ENCODE peak calls at places on chromosome 14, in five cellular contexts. C, A, P, D and G are unnamed samples. For H3K36me3 and H3K27me3, the result is how much of the 10 kb centered on the place peaks cover.

GRCh38 chr14:72736348-72736747 is 157.6 kb downstream of the DPF3 start:
- DNase-seq in D (peak), A (no peak), C (peak), P (no peak), G (peak)

GRCh38 chr14:55454264-55455151 is 14.1 kb upstream of the TBPL2 start:
- DNase-seq in P (no peak), D (peak), C (no peak), A (no peak), G (peak)

GRCh38 chr14:23119362-23120327 is 590 bp upstream of the CEBPE start:
- DNase-seq in C (no peak), D (no peak), P (no peak), A (no peak), G (no peak)

GRCh38 chr14:32129124-32129523 is 52.0 kb downstream of the ARHGAP5 start:
- DNase-seq in P (no peak), D (peak), C (no peak), A (no peak), G (no peak)

GRCh38 chr14:96795443-96795842 is 1.7 kb upstream of the VRK1 start:
- DNase-seq in A (no peak), P (no peak), C (no peak), D (no peak), G (no peak)

GRCh38 chr14:63727231-63727735 is 582 bp downstream of the SGPP1 start:
- DNase-seq in D (peak), A (peak), P (peak), C (peak), G (peak)

GRCh38 chr14:56216631-56217379 is 98.6 kb downstream of the PELI2 start:
- DNase-seq in A (peak), D (peak), C (no peak), P (no peak), G (no peak)

GRCh38 chr14:88592016-88592415 is 29.2 kb downstream of the ZC3H14 start:
- DNase-seq in D (no peak), C (no peak), A (no peak), P (no peak), G (no peak)

GRCh38 chr14:68682166-68683103 is 110.4 kb downstream of the ZFP36L1 start:
- DNase-seq in A (no peak), D (peak), C (no peak), P (no peak), G (peak)

GRCh38 chr14:71448431-71449315 is 483.6 kb upstream of the RGS6 start:
- DNase-seq in A (no peak), P (no peak), C (no peak), D (no peak), G (no peak)

GRCh38 chr14:103199141-103199540 is 75.9 kb downstream of the TNFAIP2 start:
- DNase-seq in C (no peak), P (no peak), A (no peak), D (peak), G (no peak)

GRCh38 chr14:50335389-50335788 is 23.3 kb downstream of the DMAC2L start:
- DNase-seq in C (peak), P (no peak), D (peak), A (peak), G (no peak)

GRCh38 chr14:69773571-69774276 is 6.8 kb downstream of the SRSF5 start:
- DNase-seq in A (no peak), D (no peak), P (no peak), C (no peak), G (no peak)

GRCh38 chr14:22391908-22392307 is 197.1 kb downstream of the DAD1 start:
- DNase-seq in D (peak), P (no peak), C (peak), A (peak), G (no peak)

GRCh38 chr14:79836577-79836976 is 374.7 kb downstream of the DIO2 start:
- DNase-seq in D (peak), A (no peak), P (no peak), C (no peak), G (no peak)

GRCh38 chr14:24889843-24890242 is 160.1 kb downstream of the STXBP6 start:
- DNase-seq in D (peak), P (no peak), A (no peak), C (no peak), G (no peak)

GRCh38 chr14:105165761-105166485 is 2.7 kb downstream of the JAG2 start:
- DNase-seq in A (no peak), D (no peak), C (no peak), P (no peak), G (peak)

GRCh38 chr14:57747036-57747435 is 118.9 kb downstream of the SLC35F4 start:
- DNase-seq in A (no peak), D (peak), C (no peak), P (no peak), G (peak)

GRCh38 chr14:61145258-61145902 is 135.8 kb downstream of the TMEM30B start:
- DNase-seq in P (no peak), D (peak), A (no peak), C (no peak), G (peak)

GRCh38 chr14:70821916-70822705 is 12.8 kb upstream of the MAP3K9 start:
- DNase-seq in C (peak), A (peak), P (peak), D (peak), G (peak)

GRCh38 chr14:105888784-105889665 is 362.6 kb downstream of the TMEM121 start:
- DNase-seq in C (no peak), D (no peak), P (peak), A (no peak), G (no peak)

GRCh38 chr14:22463763-22464173 is 125.3 kb downstream of the DAD1 start:
- DNase-seq in P (no peak), D (no peak), C (no peak), A (no peak), G (no peak)

GRCh38 chr14:67911506-67911905 is 91.9 kb downstream of the RAD51B start:
- DNase-seq in P (no peak), C (no peak), D (peak), A (no peak), G (no peak)

GRCh38 chr14:25132734-25133422 is 82.9 kb upstream of the STXBP6 start:
- DNase-seq in D (peak), P (peak), A (peak), C (peak), G (peak)

GRCh38 chr14:24364841-24365240 is 3.1 kb upstream of the NFATC4 start:
- DNase-seq in A (no peak), D (no peak), C (no peak), P (no peak), G (no peak)

GRCh38 chr14:72603639-72604038 is 290.3 kb downstream of the DPF3 start:
- DNase-seq in A (no peak), D (peak), P (no peak), C (no peak), G (no peak)

GRCh38 chr14:78425332-78425731 is 255.2 kb downstream of the NRXN3 start:
- DNase-seq in A (no peak), P (no peak), C (peak), D (no peak), G (no peak)

GRCh38 chr14:91817566-91818325 is 49.6 kb downstream of the TC2N start:
- DNase-seq in C (no peak), A (no peak), D (no peak), P (no peak), G (no peak)

GRCh38 chr14:30763891-30764290 is 110.5 kb upstream of the COCH start:
- DNase-seq in D (no peak), A (no peak), P (no peak), C (no peak), G (no peak)

GRCh38 chr14:49249022-49249421 is 337.2 kb downstream of the RPS29 start:
- DNase-seq in P (no peak), D (peak), C (no peak), A (no peak), G (no peak)

GRCh38 chr14:92704036-92704804 is 44.2 kb downstream of the LGMN start:
- DNase-seq in C (no peak), P (no peak), D (no peak), A (no peak), G (no peak)

GRCh38 chr14:24414077-24414476 is 15.3 kb downstream of the NYNRIN start:
- DNase-seq in P (no peak), C (no peak), A (no peak), D (no peak), G (no peak)

GRCh38 chr14:104135121-104135903 is 3.1 kb upstream of the KIF26A start:
- DNase-seq in P (peak), C (peak), A (peak), D (no peak), G (no peak)

GRCh38 chr14:69814397-69814796 is 17.4 kb upstream of the SLC10A1 start:
- DNase-seq in A (no peak), C (no peak), P (no peak), D (no peak), G (no peak)

GRCh38 chr14:23864252-23864651 is 89.3 kb upstream of the DHRS4 start:
- DNase-seq in A (no peak), D (no peak), C (no peak), P (no peak), G (no peak)

DNA sequence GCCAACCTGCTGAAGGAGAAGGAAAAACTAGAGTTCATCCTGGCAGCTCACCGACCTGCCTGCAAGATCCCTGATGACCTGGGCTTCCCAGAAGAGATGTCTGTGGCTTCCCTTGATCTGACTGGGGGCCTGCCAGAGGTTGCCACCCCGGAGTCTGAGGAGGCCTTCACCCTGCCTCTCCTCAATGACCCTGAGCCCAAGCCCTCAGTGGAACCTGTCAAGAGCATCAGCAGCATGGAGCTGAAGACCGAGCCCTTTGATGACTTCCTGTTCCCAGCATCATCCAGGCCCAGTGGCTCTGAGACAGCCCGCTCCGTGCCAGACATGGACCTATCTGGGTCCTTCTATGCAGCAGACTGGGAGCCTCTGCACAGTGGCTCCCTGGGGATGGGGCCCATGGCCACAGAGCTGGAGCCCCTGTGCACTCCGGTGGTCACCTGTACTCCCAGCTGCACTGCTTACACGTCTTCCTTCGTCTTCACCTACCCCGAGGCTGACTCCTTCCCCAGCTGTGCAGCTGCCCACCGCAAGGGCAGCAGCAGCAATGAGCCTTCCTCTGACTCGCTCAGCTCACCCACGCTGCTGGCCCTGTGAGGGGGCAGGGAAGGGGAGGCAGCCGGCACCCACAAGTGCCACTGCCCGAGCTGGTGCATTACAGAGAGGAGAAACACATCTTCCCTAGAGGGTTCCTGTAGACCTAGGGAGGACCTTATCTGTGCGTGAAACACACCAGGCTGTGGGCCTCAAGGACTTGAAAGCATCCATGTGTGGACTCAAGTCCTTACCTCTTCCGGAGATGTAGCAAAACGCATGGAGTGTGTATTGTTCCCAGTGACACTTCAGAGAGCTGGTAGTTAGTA is 2.4 kb downstream of the FOS start:
- DNase-seq in A (no peak), C (peak), D (no peak), P (no peak), G (no peak)
- H3K4me3 ChIP-seq in A (no peak), C (no peak), D (peak), P (peak), G (no peak)

GRCh38 chr14:94054936-94055335 is 26.1 kb downstream of the DDX24 start:
- DNase-seq in P (no peak), A (no peak), D (no peak), C (no peak), G (no peak)

GRCh38 chr14:94056579-94057308 is 24.3 kb downstream of the DDX24 start:
- DNase-seq in A (no peak), D (no peak), C (no peak), P (no peak), G (no peak)

GRCh38 chr14:94059998-94060397 is 21.0 kb downstream of the DDX24 start:
- DNase-seq in P (no peak), D (no peak), C (no peak), A (peak), G (no peak)

GRCh38 chr14:94058674-94059138 is 22.3 kb downstream of the DDX24 start:
- DNase-seq in C (no peak), P (no peak), D (no peak), A (no peak), G (no peak)

DNA sequence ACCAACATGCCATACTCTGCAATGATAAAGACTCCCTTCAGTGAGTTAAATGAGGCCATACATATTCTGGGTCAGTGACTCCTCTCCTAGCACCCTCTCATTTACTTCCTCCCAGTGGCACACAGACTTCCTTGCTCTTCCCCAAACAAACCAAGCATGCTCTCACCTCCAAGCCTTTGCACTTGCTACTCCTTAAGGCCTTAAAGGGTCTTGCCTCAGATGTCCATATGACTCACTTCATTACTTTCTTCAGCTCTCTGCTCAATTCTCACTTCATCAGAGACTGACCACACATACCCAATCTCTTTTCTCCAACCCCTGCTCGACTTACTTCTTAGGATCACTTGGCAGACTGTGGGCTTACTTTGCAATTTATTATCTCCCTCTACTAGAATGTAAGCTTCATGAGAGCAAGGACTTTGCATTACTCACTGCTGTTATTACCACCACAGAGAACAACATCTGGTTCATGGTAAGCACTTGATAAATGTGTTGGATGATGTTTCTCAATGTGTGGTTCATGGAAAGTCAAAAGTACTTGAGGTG is 22.8 kb downstream of the DDX24 start:
- DNase-seq in D (peak), A (no peak), C (no peak), P (no peak), G (no peak)
- H3K36me3 ChIP-seq in D (half or more), A (half or more), C (half or more), P (under half), G (under half)

DNA sequence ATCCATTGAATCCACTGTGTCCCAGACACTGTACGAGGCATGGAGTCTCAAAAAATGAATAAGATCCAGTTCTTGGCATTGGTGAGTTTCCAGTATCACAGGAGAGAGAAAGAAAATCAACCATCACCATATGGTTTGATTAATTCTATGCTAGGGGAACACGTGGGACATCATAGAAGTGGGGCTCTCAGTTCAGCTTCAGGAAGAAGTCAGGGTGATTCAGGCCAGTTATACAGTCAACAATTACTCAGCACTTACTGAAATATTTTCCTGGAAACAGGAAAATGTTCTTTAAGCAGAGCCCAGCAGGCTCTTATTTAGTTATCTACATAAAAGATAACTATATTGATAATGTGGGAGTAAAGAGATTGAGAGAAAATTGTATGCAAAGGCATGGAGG is 407.2 kb downstream of the NOVA1 start:
- DNase-seq in C (no peak), D (no peak), P (no peak), A (no peak), G (no peak)
- H3K27me3 ChIP-seq in C (under half), D (half or more), P (under half), A (under half), G (under half)

GRCh38 chr14:80996049-80996901 is 40.9 kb downstream of the TSHR start:
- DNase-seq in D (peak), C (peak), A (peak), P (no peak), G (peak)
- H3K4me3 ChIP-seq in D (no peak), C (no peak), A (no peak), P (no peak), G (no peak)

GRCh38 chr14:100363053-100363452 is 39.9 kb downstream of the SLC25A47 start:
- DNase-seq in A (no peak), P (no peak), C (no peak), D (no peak), G (no peak)
- H3K36me3 ChIP-seq in A (under half), P (under half), C (under half), D (under half), G (half or more)

DNA sequence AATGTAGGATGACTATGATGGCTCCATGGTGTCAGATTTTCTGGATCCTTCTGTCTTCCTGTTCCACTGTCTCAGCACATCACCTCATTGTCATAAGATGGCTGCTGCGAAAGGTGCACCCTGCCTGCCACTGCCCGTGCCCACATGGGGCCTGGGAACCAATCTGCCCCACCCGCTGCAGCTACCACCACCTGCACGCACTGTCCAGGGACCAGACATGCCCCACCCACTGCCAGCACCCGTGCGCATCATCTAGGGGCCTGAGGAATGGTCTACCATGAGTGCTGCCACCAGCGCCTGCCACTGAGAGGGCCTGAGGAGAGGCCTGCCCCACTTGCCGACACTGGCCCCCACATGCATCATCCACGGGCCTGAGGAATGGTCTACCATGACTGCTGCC is 23.8 kb downstream of the CYP46A1 start:
- DNase-seq in A (no peak), C (peak), D (no peak), P (no peak), G (no peak)
- H3K27me3 ChIP-seq in A (under half), C (under half), D (under half), P (under half), G (under half)

DNA sequence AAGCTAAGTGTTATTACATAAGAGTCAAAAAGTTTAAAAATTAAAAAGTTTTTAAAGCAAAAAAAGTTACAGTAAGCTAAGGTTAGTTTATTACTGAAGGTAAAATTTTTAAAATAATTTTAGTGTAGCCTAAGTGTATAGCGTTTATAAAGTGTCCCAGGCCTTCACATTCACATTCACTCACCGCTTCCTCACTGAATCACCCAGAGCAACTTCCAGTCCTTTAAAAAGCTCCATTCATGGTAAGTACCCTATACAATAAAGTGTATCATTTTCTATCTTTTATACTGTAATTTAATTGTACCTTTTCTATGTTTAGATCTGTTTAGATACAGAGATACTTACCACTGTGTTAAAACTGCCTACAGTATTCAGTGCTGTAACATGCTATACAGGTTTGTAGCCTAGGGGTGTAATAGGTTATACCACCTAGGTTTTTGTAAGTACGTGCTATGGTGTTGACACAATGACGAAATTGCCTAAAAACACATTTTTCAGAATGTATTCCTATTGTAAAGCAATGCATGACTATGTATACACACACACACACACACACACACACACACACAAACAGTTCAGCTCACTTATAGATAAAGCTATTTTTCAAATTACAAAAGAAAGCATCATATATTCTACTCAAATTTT is 3.7 kb downstream of the CLEC14A start:
- DNase-seq in C (no peak), P (no peak), D (no peak), A (no peak), G (no peak)
- H3K4me3 ChIP-seq in C (no peak), P (no peak), D (no peak), A (no peak), G (no peak)